ENCODE peak calls at places on chromosomes 7 and 10, in ten cellular contexts. C is NCI-H1092 treated with DMSO at 0.1 percent for 48 hours; S is stimulated activated CD8-positive, alpha-beta memory T cell treated with anti-CD3 and anti-CD28 coated beads, Interleukin-4, amount 100 ng/mL, for 4 hours; M is NCI-H510A; J is renal cortical epithelial cell; L is stimulated activated CD4-positive, alpha-beta T cell treated with anti-CD3 and anti-CD28 coated beads, TNF-alpha, amount 100 ng/mL, for 24 hours; D is substantia nigra; E is fibroblast of lung; O is colonic mucosa; R is stimulated activated effector memory CD8-positive, alpha-beta T cell treated with anti-CD3 and anti-CD28 coated beads, Interleukin-12 subunit alpha, Interleukin-12 subunit beta, amount 100 ng/mL, for 72 hours. W is an unnamed sample.

GRCh38 chr10:131848741-131849590 is 51.8 kb upstream of the PPP2R2D start:
- DNase-seq in C (no peak), S (no peak), M (no peak), J (no peak), L (no peak), D (no peak), E (no peak), O (no peak), R (no peak), W (no peak)

GRCh38 chr10:14873090-14873760 is 5.4 kb upstream of the SUV39H2 start:
- DNase-seq in C (no peak), S (no peak), M (no peak), J (no peak), L (no peak), D (no peak), E (peak), O (no peak), R (no peak), W (no peak)

GRCh38 chr7:51262796-51263519 is 53.7 kb downstream of the COBL start:
- DNase-seq in C (no peak), S (no peak), M (no peak), J (no peak), L (no peak), D (no peak), E (no peak), O (no peak), R (no peak), W (no peak)

GRCh38 chr7:65509368-65510186 is 135.9 kb downstream of the ZNF92 start:
- DNase-seq in C (peak), S (no peak), M (no peak), J (no peak), L (no peak), D (no peak), E (peak), O (no peak), R (no peak), W (no peak)

GRCh38 chr7:5682889-5683670 is 98.4 kb downstream of the RNF216 start:
- DNase-seq in C (no peak), S (no peak), M (no peak), J (no peak), L (no peak), D (no peak), E (no peak), O (no peak), R (no peak), W (no peak)

GRCh38 chr7:134770676-134771075 is 8.8 kb upstream of the CALD1 start:
- DNase-seq in C (no peak), S (no peak), M (no peak), J (no peak), L (no peak), D (no peak), E (no peak), O (no peak), R (no peak), W (no peak)

GRCh38 chr7:114478384-114478783 is 63.8 kb downstream of the FOXP2 start:
- DNase-seq in C (no peak), S (no peak), M (no peak), J (no peak), L (no peak), D (no peak), E (peak), O (no peak), R (no peak), W (no peak)

GRCh38 chr10:43843331-43844101 is 194.8 kb upstream of the ZNF32 start:
- DNase-seq in C (no peak), S (no peak), M (no peak), J (no peak), L (no peak), D (no peak), E (peak), O (no peak), R (no peak), W (peak)

GRCh38 chr7:134724606-134725005 is 54.8 kb upstream of the CALD1 start:
- DNase-seq in C (no peak), S (no peak), M (no peak), J (peak), L (no peak), D (no peak), E (peak), O (no peak), R (no peak), W (no peak)

GRCh38 chr10:97291357-97292096 is 910 bp downstream of the ARHGAP19 start:
- DNase-seq in C (no peak), S (no peak), M (no peak), J (no peak), L (no peak), D (no peak), E (no peak), O (peak), R (no peak), W (no peak)

GRCh38 chr7:24038993-24039392 is 245.0 kb upstream of the NPY start:
- DNase-seq in C (no peak), S (no peak), M (no peak), J (no peak), L (no peak), D (no peak), E (no peak), O (no peak), R (no peak), W (no peak)

GRCh38 chr7:156558198-156558597 is 82.4 kb upstream of the RNF32 start:
- DNase-seq in C (no peak), S (no peak), M (no peak), J (peak), L (no peak), D (no peak), E (peak), O (no peak), R (no peak), W (no peak)

GRCh38 chr7:142612264-142612881 is 136.9 kb upstream of the PRSS1 start:
- DNase-seq in C (no peak), S (no peak), M (no peak), J (peak), L (no peak), D (no peak), E (peak), O (no peak), R (no peak), W (no peak)

GRCh38 chr7:20362574-20363253 is 32.0 kb downstream of the ITGB8 start:
- DNase-seq in C (no peak), S (no peak), M (no peak), J (no peak), L (no peak), D (no peak), E (no peak), O (no peak), R (no peak), W (no peak)

GRCh38 chr7:17502209-17502810 is 203.9 kb downstream of the AHR start:
- DNase-seq in C (no peak), S (no peak), M (no peak), J (no peak), L (no peak), D (no peak), E (no peak), O (no peak), R (no peak), W (no peak)

GRCh38 chr7:138008588-138009349 is 6.9 kb upstream of the CREB3L2 start:
- DNase-seq in C (peak), S (peak), M (no peak), J (peak), L (no peak), D (no peak), E (peak), O (peak), R (peak), W (no peak)

GRCh38 chr10:114281006-114281405 is 42.0 kb downstream of the VWA2 start:
- DNase-seq in C (no peak), S (no peak), M (no peak), J (no peak), L (no peak), D (no peak), E (no peak), O (no peak), R (no peak), W (no peak)

GRCh38 chr7:12771378-12771877 is 84.0 kb downstream of the ARL4A start:
- DNase-seq in C (peak), S (no peak), M (peak), J (peak), L (no peak), D (no peak), E (peak), O (peak), R (no peak), W (no peak)

GRCh38 chr10:112137381-112137987 is 46.1 kb downstream of the GPAM start:
- DNase-seq in C (peak), S (peak), M (peak), J (peak), L (peak), D (peak), E (peak), O (peak), R (peak), W (no peak)

GRCh38 chr10:80459047-80459865 is 5.1 kb downstream of the TSPAN14 start:
- DNase-seq in C (no peak), S (no peak), M (peak), J (peak), L (no peak), D (no peak), E (peak), O (peak), R (no peak), W (peak)

GRCh38 chr7:140005754-140006503 is 56.8 kb downstream of the PARP12 start:
- DNase-seq in C (peak), S (no peak), M (no peak), J (peak), L (no peak), D (no peak), E (peak), O (peak), R (no peak), W (no peak)

GRCh38 chr10:104666106-104666505 is 25.0 kb downstream of the SORCS3 start:
- DNase-seq in C (no peak), S (no peak), M (no peak), J (no peak), L (no peak), D (no peak), E (no peak), O (no peak), R (no peak), W (no peak)

GRCh38 chr7:35549781-35550180 is 145.2 kb downstream of the HERPUD2 start:
- DNase-seq in C (no peak), S (no peak), M (no peak), J (no peak), L (no peak), D (no peak), E (no peak), O (no peak), R (no peak), W (no peak)

GRCh38 chr7:70660154-70660818 is 471.7 kb upstream of the GALNT17 start:
- DNase-seq in C (no peak), S (peak), M (no peak), J (no peak), L (no peak), D (no peak), E (no peak), O (no peak), R (peak), W (no peak)

GRCh38 chr7:157690058-157690832 is 353.4 kb downstream of the DNAJB6 start:
- DNase-seq in C (peak), S (no peak), M (no peak), J (no peak), L (no peak), D (no peak), E (peak), O (no peak), R (no peak), W (no peak)

GRCh38 chr7:2151235-2151634 is 81.5 kb downstream of the MAD1L1 start:
- DNase-seq in C (peak), S (no peak), M (no peak), J (no peak), L (no peak), D (no peak), E (no peak), O (no peak), R (no peak), W (no peak)

GRCh38 chr10:92845926-92846325 is 2.4 kb upstream of the EXOC6 start:
- DNase-seq in C (no peak), S (no peak), M (no peak), J (no peak), L (no peak), D (no peak), E (no peak), O (no peak), R (no peak), W (no peak)

GRCh38 chr7:151853896-151854807 is 22.8 kb downstream of the PRKAG2 start:
- DNase-seq in C (no peak), S (no peak), M (no peak), J (no peak), L (no peak), D (no peak), E (no peak), O (no peak), R (no peak), W (no peak)

GRCh38 chr7:33886100-33886623 is 19.2 kb upstream of the BMPER start:
- DNase-seq in C (no peak), S (no peak), M (no peak), J (no peak), L (no peak), D (no peak), E (no peak), O (no peak), R (no peak), W (no peak)

GRCh38 chr7:146539836-146540235 is 423.2 kb downstream of the CNTNAP2 start:
- DNase-seq in C (no peak), S (no peak), M (no peak), J (no peak), L (no peak), D (no peak), E (no peak), O (no peak), R (no peak), W (no peak)

W was measured in NK-92 treated with Interleukin-12 subunit alpha and Interleukin-12 subunit beta, amount 100 ng/mL, for 24 hours.